ENCODE peak calls at places on chromosomes 2 and 18, in six cellular contexts. S is BJ; X is brain pericyte; A is EL; F is lower lobe of right lung; H is naive thymus-derived CD4-positive, alpha-beta T cell. D is an unnamed sample.

GRCh38 chr2:240383871-240384700 is 51.4 kb upstream of the GPC1 start:
- DNase-seq in S (no peak), X (no peak), A (no peak), F (peak), H (no peak), D (no peak)

GRCh38 chr18:49859006-49859359 is 45.6 kb upstream of the ACAA2 start:
- DNase-seq in S (no peak), X (no peak), A (no peak), F (no peak), H (no peak), D (no peak)

GRCh38 chr2:53303012-53303578 is 464.5 kb upstream of the CHAC2 start:
- DNase-seq in S (no peak), X (no peak), A (no peak), F (no peak), H (no peak), D (no peak)

GRCh38 chr2:178177066-178177679 is 17.1 kb upstream of the OSBPL6 start:
- DNase-seq in S (peak), X (no peak), A (peak), F (no peak), H (no peak), D (no peak)

GRCh38 chr2:136254681-136255080 is 136.7 kb upstream of the CXCR4 start:
- DNase-seq in S (no peak), X (no peak), A (no peak), F (no peak), H (no peak), D (no peak)

GRCh38 chr2:30410217-30410616 is 36.8 kb upstream of the LCLAT1 start:
- DNase-seq in S (no peak), X (no peak), A (peak), F (no peak), H (peak), D (no peak)

GRCh38 chr2:64054166-64054915 is 35.1 kb upstream of the VPS54 start:
- DNase-seq in S (no peak), X (no peak), A (no peak), F (no peak), H (no peak), D (no peak)

GRCh38 chr2:152525277-152525838 is 190.4 kb downstream of the FMNL2 start:
- DNase-seq in S (no peak), X (no peak), A (peak), F (no peak), H (no peak), D (no peak)

GRCh38 chr2:195709901-195710300 is 52.9 kb downstream of the SLC39A10 start:
- DNase-seq in S (no peak), X (no peak), A (no peak), F (no peak), H (no peak), D (no peak)

GRCh38 chr18:42977982-42978595 is 137.4 kb downstream of the RIT2 start:
- DNase-seq in S (no peak), X (no peak), A (no peak), F (no peak), H (no peak), D (no peak)

GRCh38 chr2:99701503-99701902 is 211.7 kb upstream of the REV1 start:
- DNase-seq in S (no peak), X (no peak), A (no peak), F (no peak), H (no peak), D (no peak)

GRCh38 chr18:22609642-22610041 is 191.9 kb upstream of the CTAGE1 start:
- DNase-seq in S (no peak), X (no peak), A (peak), F (peak), H (no peak), D (no peak)

GRCh38 chr2:173076557-173077345 is 1.1 kb downstream of the MAP3K20 start:
- DNase-seq in S (no peak), X (peak), A (peak), F (peak), H (peak), D (peak)

GRCh38 chr2:185144159-185144919 is 546.0 kb downstream of the ZNF804A start:
- DNase-seq in S (no peak), X (no peak), A (no peak), F (peak), H (no peak), D (no peak)

GRCh38 chr18:34659579-34660517 is 50.2 kb upstream of the DTNA start:
- DNase-seq in S (peak), X (peak), A (peak), F (peak), H (no peak), D (no peak)

GRCh38 chr2:197174539-197175094 is 136.0 kb downstream of the ANKRD44 start:
- DNase-seq in S (no peak), X (no peak), A (peak), F (no peak), H (no peak), D (no peak)

GRCh38 chr18:76803814-76804213 is 18.5 kb upstream of the ZNF236 start:
- DNase-seq in S (no peak), X (no peak), A (peak), F (no peak), H (peak), D (peak)

GRCh38 chr18:50410008-50410407 is 35.2 kb downstream of the SKA1 start:
- DNase-seq in S (no peak), X (no peak), A (no peak), F (no peak), H (no peak), D (peak)

GRCh38 chr2:104936504-104936903 is 82.6 kb downstream of the POU3F3 start:
- DNase-seq in S (no peak), X (no peak), A (no peak), F (no peak), H (no peak), D (no peak)

GRCh38 chr18:55790296-55790695 is 202.3 kb upstream of the TCF4 start:
- DNase-seq in S (peak), X (no peak), A (peak), F (no peak), H (no peak), D (no peak)

GRCh38 chr2:213627054-213627710 is 342.9 kb downstream of the SPAG16 start:
- DNase-seq in S (no peak), X (no peak), A (no peak), F (no peak), H (no peak), D (no peak)

GRCh38 chr18:62288669-62289016 is 36.5 kb upstream of the TNFRSF11A start:
- DNase-seq in S (no peak), X (no peak), A (no peak), F (no peak), H (no peak), D (no peak)

GRCh38 chr2:11899264-11899818 is 152.9 kb downstream of the LPIN1 start:
- DNase-seq in S (no peak), X (peak), A (peak), F (no peak), H (no peak), D (peak)

GRCh38 chr2:130883520-130883919 is 46.8 kb downstream of the ARHGEF4 start:
- DNase-seq in S (no peak), X (no peak), A (no peak), F (no peak), H (no peak), D (no peak)

GRCh38 chr2:109448946-109449788 is 164.6 kb downstream of the SEPTIN10 start:
- DNase-seq in S (no peak), X (no peak), A (peak), F (no peak), H (no peak), D (no peak)

D was measured in K562.